ENCODE peak calls at places on chromosome 5, in ten cellular contexts. T is NCI-H1092 treated with DMSO at 0.1 percent for 48 hours; F is NCI-H524; W is mammary epithelial cell; N is T follicular helper cell; I is pons; D is progenitor cell of endocrine pancreas; L is stimulated activated CD8-positive, alpha-beta memory T cell treated with anti-CD3 and anti-CD28 coated beads, Interleukin-2, amount 100 ng/mL, for 48 hours; E is naive thymus-derived CD8-positive, alpha-beta T cell; U is cardiac fibroblast. S is an unnamed sample.

GRCh38 chr5:145996135-145996534 is 59.8 kb downstream of the SH3RF2 start:
- DNase-seq in T (no peak), F (no peak), W (no peak), N (no peak), I (no peak), U (no peak), D (no peak), E (no peak), L (no peak), S (peak; percentile 55)

GRCh38 chr5:176693477-176693851 is 46.2 kb downstream of the TSPAN17 start:
- DNase-seq in D (no peak), F (no peak), I (no peak), E (no peak), U (no peak), W (peak; percentile 4), N (no peak), T (peak; percentile 47), L (no peak), S (peak; percentile 63)

GRCh38 chr5:56827923-56828322 is 12.6 kb downstream of the MAP3K1 start:
- DNase-seq in I (no peak), L (no peak), N (no peak), F (no peak), T (no peak), E (no peak), U (no peak), D (no peak), W (no peak), S (no peak)

GRCh38 chr5:73378070-73378469 is 70.5 kb downstream of the FOXD1 start:
- DNase-seq in D (no peak), L (no peak), F (no peak), N (no peak), U (no peak), T (no peak), I (no peak), W (no peak), E (no peak), S (no peak)

GRCh38 chr5:154378134-154378533 is 67.7 kb upstream of the SAP30L start:
- DNase-seq in F (no peak), I (no peak), W (no peak), D (no peak), L (no peak), N (no peak), T (no peak), U (no peak), E (no peak), S (no peak)

GRCh38 chr5:158121678-158122077 is 262.7 kb upstream of the CLINT1 start:
- DNase-seq in N (no peak), W (no peak), U (no peak), E (no peak), F (peak; percentile 19), I (no peak), T (peak; percentile 41), D (no peak), L (no peak), S (no peak)

GRCh38 chr5:133425764-133426738 is 186.3 kb downstream of the FSTL4 start:
- DNase-seq in N (no peak), T (no peak), U (no peak), W (no peak), D (no peak), F (no peak), L (no peak), E (no peak), I (no peak), S (no peak)

GRCh38 chr5:172284275-172284971 is 859 bp upstream of the UBTD2 start:
- DNase-seq in T (no peak), N (no peak), W (no peak), D (no peak), U (peak; percentile 27), F (no peak), L (no peak), I (peak; percentile 19), E (no peak), S (no peak)

GRCh38 chr5:307306-307705 is 14.2 kb upstream of the AHRR start:
- DNase-seq in I (no peak), T (no peak), F (no peak), L (no peak), E (no peak), U (no peak), W (no peak), D (no peak), N (no peak), S (no peak)

GRCh38 chr5:32865475-32865874 is 154.4 kb downstream of the NPR3 start:
- DNase-seq in N (no peak), D (no peak), W (no peak), U (no peak), L (no peak), E (no peak), F (no peak), T (no peak), I (no peak), S (no peak)

GRCh38 chr5:139877129-139877597 is 81.6 kb downstream of the PSD2 start:
- DNase-seq in I (no peak), N (no peak), E (no peak), D (no peak), T (no peak), U (no peak), W (peak; percentile 85), L (no peak), F (no peak), S (no peak)

GRCh38 chr5:144072518-144072927 is 97.9 kb downstream of the YIPF5 start:
- DNase-seq in N (no peak), U (peak; percentile 67), E (no peak), T (no peak), W (peak; percentile 61), L (no peak), I (no peak), F (no peak), D (no peak), S (no peak)

GRCh38 chr5:72197393-72197792 is 90.1 kb downstream of the MAP1B start:
- DNase-seq in N (no peak), L (no peak), T (no peak), E (no peak), I (no peak), W (no peak), U (no peak), F (no peak), D (no peak), S (no peak)

GRCh38 chr5:50853151-50853550 is 186.7 kb downstream of the PARP8 start:
- DNase-seq in I (peak; percentile 85), E (no peak), T (no peak), W (no peak), F (no peak), N (no peak), U (no peak), L (no peak), D (no peak), S (peak; percentile 82)

GRCh38 chr5:16889203-16889971 is 46.7 kb downstream of the MYO10 start:
- DNase-seq in L (no peak), N (no peak), T (no peak), W (no peak), I (no peak), U (peak; percentile 64), D (no peak), F (no peak), E (no peak), S (no peak)

GRCh38 chr5:157271740-157272271 is 5.9 kb downstream of the CYFIP2 start:
- DNase-seq in F (no peak), N (peak; percentile 84), E (peak; percentile 96), T (no peak), W (no peak), D (no peak), I (no peak), L (peak; percentile 78), U (no peak), S (peak; percentile 97)

GRCh38 chr5:53342261-53342660 is 138.2 kb upstream of the FST start:
- DNase-seq in E (no peak), T (no peak), I (no peak), D (no peak), U (no peak), W (no peak), F (no peak), N (no peak), L (no peak), S (no peak)

GRCh38 chr5:38780950-38781349 is 64.9 kb upstream of the OSMR start:
- DNase-seq in L (no peak), T (no peak), F (no peak), I (peak; percentile 87), N (no peak), D (no peak), W (peak; percentile 29), U (peak; percentile 89), E (no peak), S (no peak)

GRCh38 chr5:82045526-82046267 is 73.9 kb downstream of the ATG10 start:
- DNase-seq in L (no peak), D (no peak), E (no peak), W (peak; percentile 19), U (peak; percentile 53), F (no peak), T (no peak), I (no peak), N (no peak), S (no peak)

GRCh38 chr5:10485142-10485795 is 43.6 kb downstream of the ROPN1L start:
- DNase-seq in I (peak; percentile 15), T (no peak), U (peak; percentile 77), F (peak; percentile 98), L (no peak), D (no peak), E (no peak), W (no peak), N (no peak), S (no peak)

GRCh38 chr5:154575869-154576806 is 98.1 kb upstream of the HAND1 start:
- DNase-seq in D (no peak), L (no peak), E (no peak), I (no peak), U (no peak), F (no peak), N (no peak), W (no peak), T (no peak), S (no peak)

GRCh38 chr5:177071671-177072385 is 14.9 kb upstream of the FGFR4 start:
- DNase-seq in N (peak; percentile 59), I (peak; percentile 89), F (peak; percentile 68), W (peak; percentile 62), D (peak; percentile 69), L (peak; percentile 37), T (peak; percentile 63), U (peak; percentile 88), E (peak; percentile 65), S (peak; percentile 41)

GRCh38 chr5:145960848-145961600 is 24.6 kb downstream of the SH3RF2 start:
- DNase-seq in W (peak; percentile 52), L (no peak), F (no peak), U (no peak), T (no peak), I (no peak), D (no peak), E (no peak), N (no peak), S (no peak)

GRCh38 chr5:54803381-54804025 is 181.9 kb downstream of the ESM1 start:
- DNase-seq in I (no peak), W (no peak), D (no peak), F (no peak), E (no peak), N (no peak), U (no peak), T (no peak), L (no peak), S (no peak)

GRCh38 chr5:146528232-146528631 is 12.2 kb upstream of the GPR151 start:
- DNase-seq in I (no peak), E (no peak), W (no peak), D (no peak), F (no peak), N (no peak), L (no peak), T (no peak), U (peak; percentile 4), S (no peak)

GRCh38 chr5:97266576-97266975 is 83.5 kb upstream of the RIOK2 start:
- DNase-seq in N (no peak), U (peak; percentile 32), F (no peak), T (no peak), D (no peak), E (no peak), W (no peak), L (no peak), I (peak; percentile 42), S (no peak)